ENCODE peak calls at places on chromosomes 7 and 10, in four cellular contexts. One of them, this sample, is unnamed.

GRCh38 chr10:72720814-72721665 is 29.1 kb downstream of the MCU start:
- DNase-seq in COR-L47: no peak
- DNase-seq in sigmoid colon: no peak
- DNase-seq in GM13977: no peak
- DNase-seq in this sample: no peak

GRCh38 chr7:149635561-149636329 is 137.6 kb downstream of the ZNF467 start:
- DNase-seq in COR-L47: no peak
- DNase-seq in sigmoid colon: no peak
- DNase-seq in GM13977: no peak
- DNase-seq in this sample: no peak

GRCh38 chr7:16594061-16594460 is 51.5 kb downstream of the ANKMY2 start:
- DNase-seq in COR-L47: no peak
- DNase-seq in sigmoid colon: no peak
- DNase-seq in GM13977: no peak
- DNase-seq in this sample: peak; percentile 4

GRCh38 chr7:44280993-44281721 is 44.2 kb downstream of the CAMK2B start:
- DNase-seq in COR-L47: no peak
- DNase-seq in sigmoid colon: peak; percentile 59
- DNase-seq in GM13977: no peak
- DNase-seq in this sample: no peak

GRCh38 chr7:111198255-111198654 is 107.3 kb downstream of the LRRN3 start:
- DNase-seq in COR-L47: no peak
- DNase-seq in sigmoid colon: no peak
- DNase-seq in GM13977: no peak
- DNase-seq in this sample: peak; percentile 87

GRCh38 chr7:15685358-15686181 is 913 bp downstream of the MEOX2 start:
- DNase-seq in COR-L47: peak; percentile 57
- DNase-seq in sigmoid colon: peak; percentile 73
- DNase-seq in GM13977: peak; percentile 4
- DNase-seq in this sample: peak; percentile 40

GRCh38 chr10:131496351-131497052 is 185.0 kb upstream of the TCERG1L start:
- DNase-seq in COR-L47: no peak
- DNase-seq in sigmoid colon: no peak
- DNase-seq in GM13977: no peak
- DNase-seq in this sample: no peak

GRCh38 chr10:74888947-74889661 is 62.7 kb downstream of the KAT6B start:
- DNase-seq in COR-L47: no peak
- DNase-seq in sigmoid colon: no peak
- DNase-seq in GM13977: no peak
- DNase-seq in this sample: peak; percentile 19

GRCh38 chr7:155373359-155374273 is 75.9 kb downstream of the INSIG1 start:
- DNase-seq in COR-L47: no peak
- DNase-seq in sigmoid colon: no peak
- DNase-seq in GM13977: no peak
- DNase-seq in this sample: no peak

GRCh38 chr7:111045469-111045868 is 45.5 kb upstream of the LRRN3 start:
- DNase-seq in COR-L47: no peak
- DNase-seq in sigmoid colon: no peak
- DNase-seq in GM13977: no peak
- DNase-seq in this sample: peak; percentile 6

GRCh38 chr10:21670391-21670790 is 136.4 kb downstream of the MLLT10 start:
- DNase-seq in COR-L47: no peak
- DNase-seq in sigmoid colon: no peak
- DNase-seq in GM13977: no peak
- DNase-seq in this sample: no peak

GRCh38 chr10:87093461-87094372 is 926 bp downstream of the GLUD1 start:
- DNase-seq in COR-L47: no peak
- DNase-seq in sigmoid colon: peak; percentile 80
- DNase-seq in GM13977: peak; percentile 63
- DNase-seq in this sample: peak; percentile 31

GRCh38 chr7:56048245-56048644 is 3.0 kb downstream of the PSPH start:
- DNase-seq in COR-L47: no peak
- DNase-seq in sigmoid colon: no peak
- DNase-seq in GM13977: no peak
- DNase-seq in this sample: no peak

GRCh38 chr10:30728786-30729185 is 99.2 kb upstream of the LYZL2 start:
- DNase-seq in COR-L47: no peak
- DNase-seq in sigmoid colon: no peak
- DNase-seq in GM13977: no peak
- DNase-seq in this sample: no peak

GRCh38 chr10:102705531-102705930 is 8.7 kb downstream of the ARL3 start:
- DNase-seq in COR-L47: no peak
- DNase-seq in sigmoid colon: no peak
- DNase-seq in GM13977: no peak
- DNase-seq in this sample: no peak

GRCh38 chr7:158280467-158281154 is 307.0 kb downstream of the PTPRN2 start:
- DNase-seq in COR-L47: no peak
- DNase-seq in sigmoid colon: peak; percentile 25
- DNase-seq in GM13977: no peak
- DNase-seq in this sample: no peak

This sample was measured in AG08395.